ENCODE peak calls at places on chromosomes 11 and 22, in five cellular contexts. X is adrenal gland, V is non-pigmented ciliary epithelial cell, P is left ventricle myocardium inferior, L is GF-D8. H is an unnamed sample.
A peak's percentile ranks its signal among the peaks of the same experiment; 100 is the strongest.

GRCh38 chr11:47466701-47467250 is 17.8 kb upstream of the RAPSN start:
- DNase-seq in L (no peak), V (no peak), P (peak; percentile 23), X (peak; percentile 83), H (no peak)

GRCh38 chr11:70729949-70730348 is 331.6 kb downstream of the CTTN start:
- DNase-seq in L (no peak), V (no peak), X (no peak), P (no peak), H (no peak)

GRCh38 chr11:124745835-124746620 is 6.0 kb downstream of the VSIG2 start:
- DNase-seq in P (no peak), X (no peak), L (no peak), V (no peak), H (no peak)

GRCh38 chr11:19253149-19253540 is 12.4 kb upstream of the E2F8 start:
- DNase-seq in L (no peak), X (no peak), V (no peak), P (no peak), H (peak; percentile 89)

GRCh38 chr11:69958308-69958707 is 119.8 kb upstream of the ANO1 start:
- DNase-seq in L (no peak), V (peak; percentile 30), X (no peak), P (no peak), H (peak; percentile 39)

GRCh38 chr11:61966673-61967176 is 709 bp downstream of the FTH1 start:
- DNase-seq in P (no peak), L (peak; percentile 18), V (no peak), X (peak; percentile 46), H (peak; percentile 29)

GRCh38 chr11:119571311-119571710 is 148.3 kb upstream of the THY1 start:
- DNase-seq in P (no peak), V (no peak), X (no peak), L (no peak), H (no peak)

GRCh38 chr11:47905358-47906059 is 57.4 kb upstream of the NUP160 start:
- DNase-seq in P (no peak), L (no peak), X (no peak), V (peak; percentile 82), H (no peak)

GRCh38 chr11:38014405-38014804 is 1416.4 kb upstream of the RAG2 start:
- DNase-seq in V (no peak), P (no peak), L (no peak), X (no peak), H (no peak)

GRCh38 chr11:815675-816432 is 2.9 kb upstream of the PNPLA2 start:
- DNase-seq in P (no peak), X (no peak), L (no peak), V (no peak), H (no peak)

GRCh38 chr22:25898707-25899365 is 156.8 kb downstream of the MYO18B start:
- DNase-seq in L (no peak), X (no peak), V (no peak), P (no peak), H (peak; percentile 75)

GRCh38 chr11:26079966-26080365 is 252.0 kb upstream of the ANO3 start:
- DNase-seq in P (no peak), X (no peak), V (no peak), L (no peak), H (peak; percentile 70)

GRCh38 chr11:65204646-65205601 is 23.2 kb downstream of the CAPN1 start:
- DNase-seq in V (no peak), L (no peak), P (no peak), X (peak; percentile 21), H (peak; percentile 43)

GRCh38 chr11:131845255-131845654 is 474.8 kb downstream of the NTM start:
- DNase-seq in P (no peak), X (no peak), L (no peak), V (no peak), H (no peak)

GRCh38 chr11:68314886-68315580 is 2.6 kb downstream of the LRP5 start:
- DNase-seq in L (no peak), V (no peak), X (peak; percentile 75), P (no peak), H (no peak)

GRCh38 chr22:31631381-31631780 is 30.6 kb downstream of the PISD start:
- DNase-seq in V (no peak), L (no peak), P (no peak), X (no peak), H (no peak)

GRCh38 chr11:61657566-61657965 is 22.6 kb upstream of the DAGLA start:
- DNase-seq in P (no peak), V (no peak), X (no peak), L (no peak), H (peak; percentile 70)

GRCh38 chr11:23903044-23903704 is 593.7 kb upstream of the LUZP2 start:
- DNase-seq in X (no peak), L (no peak), P (no peak), V (peak; percentile 96), H (no peak)

GRCh38 chr11:47083913-47084312 is 92.8 kb downstream of the ARFGAP2 start:
- DNase-seq in P (no peak), L (no peak), X (no peak), V (no peak), H (no peak)

GRCh38 chr11:8263769-8264410 is at the start of gene LMO1:
- DNase-seq in X (peak; percentile 80), L (no peak), P (peak; percentile 78), V (peak; percentile 27), H (peak; percentile 79)

GRCh38 chr11:16863382-16863781 is 124.9 kb downstream of the C11orf58 start:
- DNase-seq in L (no peak), V (no peak), X (no peak), P (peak; percentile 25), H (no peak)

GRCh38 chr11:17219016-17219415 is 11.2 kb upstream of the PIK3C2A start:
- DNase-seq in X (no peak), L (no peak), P (no peak), V (no peak), H (no peak)

GRCh38 chr11:13963169-13963948 is 836 bp downstream of the SPON1 start:
- DNase-seq in P (peak; percentile 22), L (no peak), X (no peak), V (no peak), H (no peak)

GRCh38 chr11:110432713-110433392 is 3.1 kb downstream of the FDX1 start:
- DNase-seq in V (no peak), P (no peak), X (no peak), L (no peak), H (peak; percentile 12)

GRCh38 chr11:129023968-129024676 is 81.5 kb upstream of the TP53AIP1 start:
- DNase-seq in L (no peak), P (no peak), X (no peak), V (no peak), H (no peak)

H was measured in SK-MEL-5.